ENCODE peak calls at places on chromosomes 13 and 19, in four cellular contexts. N is occipital lobe; E is NCI-H774; L is activated T-helper 1 cell treated with anti-CD3 and anti-CD28 coated beads, Interleukin-2, amount 50 U/mL, for 16 hours. O is an unnamed sample.

GRCh38 chr19:8681345-8682021 is 17.1 kb downstream of the ACTL9 start:
- DNase-seq in L (no peak), E (no peak), N (no peak), O (no peak)

GRCh38 chr19:46471116-46471733 is at the start of gene PNMA8A:
- DNase-seq in E (no peak), N (peak), L (no peak), O (peak)

GRCh38 chr19:24000656-24001055 is 86.0 kb downstream of the ZNF726 start:
- DNase-seq in L (no peak), E (no peak), N (no peak), O (no peak)

GRCh38 chr19:48962029-48962848 is 2.9 kb upstream of the FTL start:
- DNase-seq in L (no peak), E (no peak), N (no peak), O (no peak)

GRCh38 chr13:41561179-41561578 is 103.8 kb downstream of the RGCC start:
- DNase-seq in L (no peak), E (no peak), N (no peak), O (no peak)

GRCh38 chr13:60384911-60385310 is 12.1 kb upstream of the TDRD3 start:
- DNase-seq in L (no peak), N (no peak), E (no peak), O (no peak)

GRCh38 chr19:33350538-33351309 is 22.8 kb upstream of the CEBPG start:
- DNase-seq in E (no peak), L (no peak), N (peak), O (no peak)

GRCh38 chr19:18423258-18424020 is 4.2 kb downstream of the SSBP4 start:
- DNase-seq in L (no peak), N (no peak), E (no peak), O (no peak)

GRCh38 chr13:29934531-29935308 is 84.3 kb upstream of the UBL3 start:
- DNase-seq in E (no peak), N (peak), L (no peak), O (peak)

GRCh38 chr19:10238172-10238783 is 7.1 kb upstream of the S1PR2 start:
- DNase-seq in E (peak), L (no peak), N (no peak), O (peak)

GRCh38 chr13:23644527-23644926 is 74.3 kb downstream of the TNFRSF19 start:
- DNase-seq in E (no peak), L (no peak), N (no peak), O (no peak)

GRCh38 chr19:50280983-50281382 is 48.2 kb downstream of the KCNC3 start:
- DNase-seq in E (no peak), N (no peak), L (no peak), O (no peak)

GRCh38 chr13:109447667-109448066 is 338.7 kb downstream of the IRS2 start:
- DNase-seq in L (no peak), E (no peak), N (no peak), O (no peak)

GRCh38 chr13:99758465-99759162 is 213.0 kb downstream of the ZIC5 start:
- DNase-seq in L (no peak), E (no peak), N (no peak), O (no peak)

GRCh38 chr19:40304306-40304705 is 19.2 kb upstream of the AKT2 start:
- DNase-seq in E (no peak), N (no peak), L (no peak), O (no peak)

GRCh38 chr19:7738023-7738422 is 6.1 kb upstream of the CLEC4G start:
- DNase-seq in L (no peak), N (no peak), E (no peak), O (no peak)

GRCh38 chr19:15276620-15277019 is 44.4 kb upstream of the EPHX3 start:
- DNase-seq in E (no peak), N (no peak), L (no peak), O (no peak)

GRCh38 chr13:64414381-64414780 is 2815.8 kb downstream of the PCDH9 start:
- DNase-seq in E (no peak), L (no peak), N (no peak), O (no peak)